ENCODE peak calls at places on chromosome 10, in six cellular contexts. V is heart left ventricle; R is cardiac muscle cell; X is stimulated activated CD4-positive, alpha-beta T cell treated with anti-CD3 and anti-CD28 coated beads, Interleukin-2, amount 100 ng/mL, for 48 hours; U is foreskin melanocyte; O is tibial nerve. I is an unnamed sample.

GRCh38 chr10:71970869-71971268 is 6.7 kb downstream of the CHST3 start:
- DNase-seq in V (no peak), R (no peak), X (no peak), U (no peak), O (no peak), I (no peak)

GRCh38 chr10:110746254-110746826 is 102.2 kb downstream of the RBM20 start:
- DNase-seq in V (peak; percentile 55), R (peak; percentile 85), X (peak; percentile 25), U (no peak), O (no peak), I (peak; percentile 17)

GRCh38 chr10:103241262-103242011 is 4.2 kb upstream of the RPEL1 start:
- DNase-seq in V (peak; percentile 43), R (no peak), X (no peak), U (no peak), O (no peak), I (no peak)

GRCh38 chr10:338176-339037 is 203.2 kb downstream of the ZMYND11 start:
- DNase-seq in V (no peak), R (no peak), X (no peak), U (no peak), O (no peak), I (no peak)

GRCh38 chr10:61669849-61670248 is 7.1 kb downstream of the CABCOCO1 start:
- DNase-seq in V (no peak), R (no peak), X (no peak), U (no peak), O (no peak), I (no peak)

GRCh38 chr10:101071885-101072433 is 10.2 kb downstream of the KAZALD1 start:
- DNase-seq in V (no peak), R (no peak), X (no peak), U (no peak), O (no peak), I (no peak)

GRCh38 chr10:34651381-34651780 is 163.7 kb downstream of the PARD3 start:
- DNase-seq in V (no peak), R (no peak), X (no peak), U (no peak), O (no peak), I (no peak)

GRCh38 chr10:132158122-132158741 is 28.5 kb upstream of the DPYSL4 start:
- DNase-seq in V (peak; percentile 11), R (no peak), X (peak; percentile 23), U (no peak), O (no peak), I (no peak)

GRCh38 chr10:59376817-59377340 is 14.5 kb upstream of the FAM13C start:
- DNase-seq in V (no peak), R (no peak), X (no peak), U (no peak), O (no peak), I (no peak)

GRCh38 chr10:28533571-28534304 is 820 bp downstream of the WAC start:
- DNase-seq in V (peak; percentile 73), R (peak; percentile 43), X (peak; percentile 58), U (no peak), O (peak; percentile 57), I (no peak)

GRCh38 chr10:67784584-67784983 is 53.4 kb downstream of the DNAJC12 start:
- DNase-seq in V (no peak), R (peak; percentile 82), X (no peak), U (no peak), O (no peak), I (no peak)

GRCh38 chr10:123760648-123761428 is 94.7 kb downstream of the GPR26 start:
- DNase-seq in V (no peak), R (no peak), X (no peak), U (no peak), O (no peak), I (no peak)

GRCh38 chr10:70920519-70920918 is 32.2 kb upstream of the PCBD1 start:
- DNase-seq in V (no peak), R (no peak), X (no peak), U (no peak), O (no peak), I (no peak)

GRCh38 chr10:106757521-106757920 is 407.0 kb downstream of the SORCS1 start:
- DNase-seq in V (no peak), R (no peak), X (no peak), U (no peak), O (no peak), I (no peak)

GRCh38 chr10:26441491-26442214 is 3.5 kb downstream of the APBB1IP start:
- DNase-seq in V (no peak), R (no peak), X (no peak), U (no peak), O (no peak), I (peak; percentile 50)

GRCh38 chr10:129758591-129759021 is 205.5 kb downstream of the EBF3 start:
- DNase-seq in V (no peak), R (no peak), X (no peak), U (no peak), O (no peak), I (no peak)

GRCh38 chr10:124374535-124375352 is 44.0 kb downstream of the OAT start:
- DNase-seq in V (no peak), R (no peak), X (no peak), U (no peak), O (no peak), I (no peak)

GRCh38 chr10:19250542-19250941 is 201.9 kb downstream of the MALRD1 start:
- DNase-seq in V (no peak), R (peak; percentile 22), X (no peak), U (peak; percentile 26), O (no peak), I (no peak)

GRCh38 chr10:63437334-63437949 is 28.3 kb downstream of the JMJD1C start:
- DNase-seq in V (no peak), R (no peak), X (no peak), U (no peak), O (no peak), I (no peak)

GRCh38 chr10:30270247-30270646 is 78.8 kb downstream of the MTPAP start:
- DNase-seq in V (no peak), R (peak; percentile 14), X (no peak), U (no peak), O (no peak), I (no peak)

GRCh38 chr10:31146496-31147219 is 115.0 kb upstream of the ZNF438 start:
- DNase-seq in V (peak; percentile 74), R (peak; percentile 88), X (no peak), U (peak; percentile 53), O (no peak), I (peak; percentile 55)

GRCh38 chr10:60611291-60611747 is 167.0 kb upstream of the CDK1 start:
- DNase-seq in V (no peak), R (peak; percentile 66), X (peak; percentile 12), U (no peak), O (no peak), I (no peak)

GRCh38 chr10:122165492-122165832 is 105.6 kb upstream of the BTBD16 start:
- DNase-seq in V (no peak), R (no peak), X (no peak), U (no peak), O (no peak), I (no peak)

GRCh38 chr10:98582363-98582762 is 135.6 kb upstream of the HPS1 start:
- DNase-seq in V (no peak), R (no peak), X (no peak), U (no peak), O (no peak), I (no peak)

GRCh38 chr10:96417432-96417831 is 58.6 kb upstream of the OPALIN start:
- DNase-seq in V (no peak), R (peak; percentile 23), X (no peak), U (peak; percentile 64), O (no peak), I (no peak)

GRCh38 chr10:19488592-19489280 is 327.5 kb upstream of the PLXDC2 start:
- DNase-seq in V (peak; percentile 31), R (peak; percentile 65), X (no peak), U (no peak), O (peak; percentile 14), I (no peak)

GRCh38 chr10:12241810-12242529 is 46.0 kb downstream of the CDC123 start:
- DNase-seq in V (peak; percentile 84), R (peak; percentile 61), X (peak; percentile 30), U (peak; percentile 25), O (no peak), I (no peak)

GRCh38 chr10:102744374-102745051 is 765 bp downstream of the WBP1L start:
- DNase-seq in V (peak; percentile 42), R (no peak), X (peak; percentile 15), U (no peak), O (no peak), I (no peak)

GRCh38 chr10:73039635-73040034 is 57.0 kb downstream of the P4HA1 start:
- DNase-seq in V (no peak), R (peak; percentile 29), X (no peak), U (no peak), O (no peak), I (peak; percentile 90)

GRCh38 chr10:119211625-119212441 is 4.5 kb downstream of the GRK5 start:
- DNase-seq in V (no peak), R (peak; percentile 41), X (no peak), U (no peak), O (no peak), I (no peak)

GRCh38 chr10:22699976-22700375 is 14.4 kb downstream of the PIP4K2A start:
- DNase-seq in V (no peak), R (no peak), X (no peak), U (no peak), O (no peak), I (no peak)

GRCh38 chr10:11598749-11599396 is 12.6 kb downstream of the USP6NL start:
- DNase-seq in V (no peak), R (no peak), X (no peak), U (no peak), O (no peak), I (no peak)

GRCh38 chr10:73931767-73932624 is 21.1 kb downstream of the PLAU start:
- DNase-seq in V (no peak), R (no peak), X (peak; percentile 48), U (no peak), O (no peak), I (no peak)

GRCh38 chr10:77849039-77849664 is 77.4 kb downstream of the DLG5 start:
- DNase-seq in V (no peak), R (peak; percentile 14), X (no peak), U (peak; percentile 5), O (peak; percentile 30), I (no peak)

GRCh38 chr10:113858541-113858940 is 4.1 kb downstream of the NHLRC2 start:
- DNase-seq in V (no peak), R (peak; percentile 20), X (no peak), U (no peak), O (no peak), I (no peak)

GRCh38 chr10:31083765-31084184 is 52.1 kb upstream of the ZNF438 start:
- DNase-seq in V (no peak), R (peak; percentile 59), X (peak; percentile 69), U (peak; percentile 38), O (no peak), I (no peak)

GRCh38 chr10:69849790-69850189 is 48.1 kb downstream of the COL13A1 start:
- DNase-seq in V (no peak), R (no peak), X (no peak), U (no peak), O (no peak), I (no peak)

GRCh38 chr10:116049644-116050043 is 223.4 kb downstream of the GFRA1 start:
- DNase-seq in V (no peak), R (no peak), X (no peak), U (no peak), O (no peak), I (no peak)

GRCh38 chr10:58796242-58796641 is 283.6 kb downstream of the BICC1 start:
- DNase-seq in V (no peak), R (no peak), X (no peak), U (no peak), O (no peak), I (no peak)